ENCODE peak calls at places on chromosomes 16 and 17, in six cellular contexts. One of them, this sample, is unnamed.
A peak's percentile ranks its signal among the peaks of the same experiment; 100 is the strongest.

GRCh38 chr16:66604376-66605176 is at the start of gene CMTM3:
- DNase-seq in endothelial cell: peak; percentile 81
- DNase-seq in OCI-LY7: peak; percentile 81
- DNase-seq in HL-60: no peak
- DNase-seq in HFFc6: peak; percentile 15
- DNase-seq in adrenal gland: peak; percentile 65
- DNase-seq in this sample: peak; percentile 86

GRCh38 chr17:63436523-63437110 is 9.5 kb downstream of the CYB561 start:
- DNase-seq in HFFc6: no peak
- DNase-seq in endothelial cell: no peak
- DNase-seq in OCI-LY7: no peak
- DNase-seq in HL-60: no peak
- DNase-seq in adrenal gland: peak; percentile 43
- DNase-seq in this sample: no peak

GRCh38 chr16:78281115-78281514 is 181.7 kb downstream of the WWOX start:
- DNase-seq in HFFc6: no peak
- DNase-seq in adrenal gland: no peak
- DNase-seq in OCI-LY7: no peak
- DNase-seq in HL-60: no peak
- DNase-seq in endothelial cell: no peak
- DNase-seq in this sample: no peak

GRCh38 chr17:56203430-56203829 is 50.2 kb downstream of the ANKFN1 start:
- DNase-seq in OCI-LY7: peak; percentile 67
- DNase-seq in adrenal gland: no peak
- DNase-seq in HFFc6: peak; percentile 53
- DNase-seq in endothelial cell: no peak
- DNase-seq in HL-60: peak; percentile 22
- DNase-seq in this sample: no peak

GRCh38 chr17:17730250-17730935 is 49.1 kb downstream of the RAI1 start:
- DNase-seq in HFFc6: no peak
- DNase-seq in OCI-LY7: no peak
- DNase-seq in endothelial cell: no peak
- DNase-seq in adrenal gland: no peak
- DNase-seq in HL-60: no peak
- DNase-seq in this sample: no peak

GRCh38 chr17:29070308-29070707 is 27.4 kb downstream of the PIPOX start:
- DNase-seq in HL-60: no peak
- DNase-seq in endothelial cell: no peak
- DNase-seq in OCI-LY7: no peak
- DNase-seq in HFFc6: no peak
- DNase-seq in adrenal gland: no peak
- DNase-seq in this sample: no peak

GRCh38 chr16:26700250-26700649 is 366.5 kb upstream of the C16orf82 start:
- DNase-seq in HFFc6: no peak
- DNase-seq in adrenal gland: no peak
- DNase-seq in OCI-LY7: peak; percentile 57
- DNase-seq in HL-60: no peak
- DNase-seq in endothelial cell: no peak
- DNase-seq in this sample: no peak

GRCh38 chr16:53433509-53433908 is 762 bp upstream of the RBL2 start:
- DNase-seq in OCI-LY7: no peak
- DNase-seq in adrenal gland: no peak
- DNase-seq in endothelial cell: no peak
- DNase-seq in HFFc6: no peak
- DNase-seq in HL-60: no peak
- DNase-seq in this sample: no peak

GRCh38 chr17:19706791-19707727 is 9.3 kb downstream of the SLC47A2 start:
- DNase-seq in HL-60: no peak
- DNase-seq in endothelial cell: no peak
- DNase-seq in adrenal gland: no peak
- DNase-seq in HFFc6: no peak
- DNase-seq in OCI-LY7: no peak
- DNase-seq in this sample: peak; percentile 40

GRCh38 chr17:31527606-31528005 is 136.1 kb downstream of the RAB11FIP4 start:
- DNase-seq in adrenal gland: no peak
- DNase-seq in HL-60: no peak
- DNase-seq in OCI-LY7: no peak
- DNase-seq in HFFc6: peak; percentile 61
- DNase-seq in endothelial cell: no peak
- DNase-seq in this sample: no peak

GRCh38 chr16:51540259-51540658 is 389.2 kb upstream of the SALL1 start:
- DNase-seq in endothelial cell: no peak
- DNase-seq in OCI-LY7: no peak
- DNase-seq in HFFc6: peak; percentile 48
- DNase-seq in adrenal gland: no peak
- DNase-seq in HL-60: no peak
- DNase-seq in this sample: no peak

GRCh38 chr16:67386861-67387455 is 6.3 kb downstream of the TPPP3 start:
- DNase-seq in HFFc6: no peak
- DNase-seq in HL-60: no peak
- DNase-seq in OCI-LY7: no peak
- DNase-seq in endothelial cell: no peak
- DNase-seq in adrenal gland: no peak
- DNase-seq in this sample: no peak

GRCh38 chr17:81395600-81396277 is 482 bp downstream of the BAHCC1 start:
- DNase-seq in endothelial cell: no peak
- DNase-seq in HL-60: no peak
- DNase-seq in HFFc6: no peak
- DNase-seq in adrenal gland: no peak
- DNase-seq in OCI-LY7: no peak
- DNase-seq in this sample: no peak

GRCh38 chr16:9091867-9092281 is 430 bp downstream of the HAPSTR1 start:
- DNase-seq in HFFc6: no peak
- DNase-seq in HL-60: no peak
- DNase-seq in endothelial cell: peak; percentile 28
- DNase-seq in adrenal gland: no peak
- DNase-seq in OCI-LY7: peak; percentile 57
- DNase-seq in this sample: peak; percentile 43

GRCh38 chr17:80005360-80006338 is 30.0 kb downstream of the TBC1D16 start:
- DNase-seq in HL-60: no peak
- DNase-seq in HFFc6: peak; percentile 28
- DNase-seq in adrenal gland: peak; percentile 51
- DNase-seq in OCI-LY7: peak; percentile 72
- DNase-seq in endothelial cell: peak; percentile 68
- DNase-seq in this sample: peak; percentile 93

GRCh38 chr16:66479661-66480264 is 52.7 kb downstream of the BEAN1 start:
- DNase-seq in adrenal gland: no peak
- DNase-seq in HL-60: no peak
- DNase-seq in OCI-LY7: no peak
- DNase-seq in HFFc6: no peak
- DNase-seq in endothelial cell: no peak
- DNase-seq in this sample: no peak

GRCh38 chr16:87824991-87825841 is 44.1 kb downstream of the SLC7A5 start:
- DNase-seq in endothelial cell: no peak
- DNase-seq in OCI-LY7: no peak
- DNase-seq in adrenal gland: no peak
- DNase-seq in HL-60: no peak
- DNase-seq in HFFc6: no peak
- DNase-seq in this sample: no peak

GRCh38 chr17:67443931-67444597 is 67.0 kb downstream of the PITPNC1 start:
- DNase-seq in HL-60: no peak
- DNase-seq in HFFc6: no peak
- DNase-seq in endothelial cell: no peak
- DNase-seq in OCI-LY7: no peak
- DNase-seq in adrenal gland: peak; percentile 33
- DNase-seq in this sample: no peak

GRCh38 chr16:57938936-57939871 is 31.7 kb downstream of the CNGB1 start:
- DNase-seq in OCI-LY7: no peak
- DNase-seq in endothelial cell: no peak
- DNase-seq in HFFc6: peak; percentile 38
- DNase-seq in HL-60: no peak
- DNase-seq in adrenal gland: no peak
- DNase-seq in this sample: no peak
- TF ChIP-seq CTCF in OCI-LY7: peak; percentile 25
- TF ChIP-seq CTCF in endothelial cell: no peak
- TF ChIP-seq CTCF in HFFc6: peak; percentile 57
- TF ChIP-seq CTCF in HL-60: no peak
- TF ChIP-seq CTCF in adrenal gland: no peak
- TF ChIP-seq CTCF in this sample: no peak

GRCh38 chr17:78573955-78574354 is 3.2 kb downstream of the DNAH17 start:
- DNase-seq in OCI-LY7: peak; percentile 60
- DNase-seq in adrenal gland: no peak
- DNase-seq in endothelial cell: no peak
- DNase-seq in HFFc6: no peak
- DNase-seq in HL-60: no peak
- DNase-seq in this sample: no peak
- TF ChIP-seq CTCF in OCI-LY7: peak; percentile 66
- TF ChIP-seq CTCF in adrenal gland: no peak
- TF ChIP-seq CTCF in endothelial cell: no peak
- TF ChIP-seq CTCF in HFFc6: peak; percentile 14
- TF ChIP-seq CTCF in HL-60: no peak
- TF ChIP-seq CTCF in this sample: no peak

DNA sequence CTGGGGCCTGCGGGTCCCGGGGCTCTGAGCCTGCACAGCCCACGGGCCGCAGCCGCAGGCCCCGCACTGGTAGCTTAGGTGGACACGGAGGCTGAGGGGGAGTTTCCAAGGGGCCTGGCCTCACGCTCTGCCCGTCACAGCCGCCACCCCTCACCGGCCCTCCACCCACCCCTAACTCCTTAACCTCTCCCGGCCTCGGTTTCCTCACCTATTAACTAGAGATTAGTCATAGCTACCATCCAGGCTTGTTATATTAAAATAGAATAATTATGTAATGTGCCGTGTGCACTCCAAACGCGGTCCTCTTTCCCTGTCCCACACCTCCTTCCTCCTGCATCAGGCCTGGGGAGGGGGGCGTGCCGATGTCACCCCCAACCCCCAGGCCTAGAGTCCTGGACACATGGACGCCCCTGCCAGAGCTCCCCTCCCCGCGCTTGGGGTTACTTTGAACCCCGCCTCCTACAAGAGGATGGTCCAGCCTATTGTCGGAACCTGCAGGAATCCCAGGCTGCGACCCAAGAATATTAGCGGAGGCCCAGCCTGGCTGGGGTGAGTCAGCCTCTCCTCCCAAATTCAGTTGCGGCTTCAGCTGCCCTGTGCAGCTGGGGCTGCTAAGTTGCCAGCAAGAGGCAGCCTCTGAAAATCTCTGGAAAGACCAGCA is 17.3 kb downstream of the SOCS3 start:
- DNase-seq in HFFc6: peak; percentile 87
- DNase-seq in adrenal gland: peak; percentile 60
- DNase-seq in HL-60: peak; percentile 67
- DNase-seq in endothelial cell: no peak
- DNase-seq in OCI-LY7: no peak
- DNase-seq in this sample: no peak
- TF ChIP-seq CTCF in HFFc6: no peak
- TF ChIP-seq CTCF in adrenal gland: no peak
- TF ChIP-seq CTCF in HL-60: no peak
- TF ChIP-seq CTCF in endothelial cell: no peak
- TF ChIP-seq CTCF in OCI-LY7: no peak
- TF ChIP-seq CTCF in this sample: no peak

GRCh38 chr16:82631701-82632685 is 5.2 kb downstream of the CDH13 start:
- DNase-seq in HL-60: no peak
- DNase-seq in adrenal gland: no peak
- DNase-seq in OCI-LY7: no peak
- DNase-seq in HFFc6: no peak
- DNase-seq in endothelial cell: no peak
- DNase-seq in this sample: no peak
- TF ChIP-seq CTCF in HL-60: no peak
- TF ChIP-seq CTCF in adrenal gland: no peak
- TF ChIP-seq CTCF in OCI-LY7: peak; percentile 51
- TF ChIP-seq CTCF in HFFc6: peak; percentile 53
- TF ChIP-seq CTCF in endothelial cell: no peak
- TF ChIP-seq CTCF in this sample: no peak

GRCh38 chr16:2008009-2008526 is 1.6 kb downstream of the ZNF598 start:
- DNase-seq in HL-60: peak; percentile 98
- DNase-seq in endothelial cell: no peak
- DNase-seq in OCI-LY7: peak; percentile 53
- DNase-seq in adrenal gland: no peak
- DNase-seq in HFFc6: no peak
- DNase-seq in this sample: no peak

GRCh38 chr16:2007081-2007836 is 2.4 kb downstream of the ZNF598 start:
- DNase-seq in OCI-LY7: no peak
- DNase-seq in HL-60: no peak
- DNase-seq in endothelial cell: no peak
- DNase-seq in HFFc6: no peak
- DNase-seq in adrenal gland: no peak
- DNase-seq in this sample: no peak

GRCh38 chr16:2004795-2005517 is 4.7 kb downstream of the ZNF598 start:
- DNase-seq in endothelial cell: no peak
- DNase-seq in OCI-LY7: no peak
- DNase-seq in HL-60: no peak
- DNase-seq in adrenal gland: no peak
- DNase-seq in HFFc6: no peak
- DNase-seq in this sample: no peak

GRCh38 chr16:2005646-2006045 is 4.0 kb downstream of the ZNF598 start:
- DNase-seq in HFFc6: no peak
- DNase-seq in HL-60: no peak
- DNase-seq in endothelial cell: no peak
- DNase-seq in adrenal gland: no peak
- DNase-seq in OCI-LY7: no peak
- DNase-seq in this sample: no peak

DNA sequence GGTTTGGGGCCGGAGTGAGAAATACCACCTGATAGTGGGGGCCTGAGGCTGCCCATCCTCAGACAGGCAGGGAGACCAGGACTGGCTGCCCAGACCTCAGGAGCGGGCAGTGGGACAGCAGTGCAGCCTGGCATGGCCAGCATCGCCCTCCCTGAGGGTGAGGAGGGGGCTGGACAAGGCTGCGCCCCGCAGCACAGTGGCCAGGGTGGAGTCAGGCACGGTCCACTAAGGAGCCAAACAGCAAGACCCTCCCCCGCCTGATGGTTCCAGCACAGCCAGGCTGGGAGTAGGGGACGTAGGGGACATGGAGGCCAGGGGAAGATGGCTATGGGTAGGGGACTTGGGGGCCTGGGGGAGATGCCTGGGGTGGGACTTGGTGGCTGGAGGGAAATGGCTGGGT is 3.3 kb downstream of the ZNF598 start:
- DNase-seq in OCI-LY7: no peak
- DNase-seq in HFFc6: no peak
- DNase-seq in endothelial cell: no peak
- DNase-seq in adrenal gland: no peak
- DNase-seq in HL-60: no peak
- DNase-seq in this sample: no peak
- TF ChIP-seq CTCF in OCI-LY7: no peak
- TF ChIP-seq CTCF in HFFc6: no peak
- TF ChIP-seq CTCF in endothelial cell: no peak
- TF ChIP-seq CTCF in adrenal gland: no peak
- TF ChIP-seq CTCF in HL-60: no peak
- TF ChIP-seq CTCF in this sample: no peak

DNA sequence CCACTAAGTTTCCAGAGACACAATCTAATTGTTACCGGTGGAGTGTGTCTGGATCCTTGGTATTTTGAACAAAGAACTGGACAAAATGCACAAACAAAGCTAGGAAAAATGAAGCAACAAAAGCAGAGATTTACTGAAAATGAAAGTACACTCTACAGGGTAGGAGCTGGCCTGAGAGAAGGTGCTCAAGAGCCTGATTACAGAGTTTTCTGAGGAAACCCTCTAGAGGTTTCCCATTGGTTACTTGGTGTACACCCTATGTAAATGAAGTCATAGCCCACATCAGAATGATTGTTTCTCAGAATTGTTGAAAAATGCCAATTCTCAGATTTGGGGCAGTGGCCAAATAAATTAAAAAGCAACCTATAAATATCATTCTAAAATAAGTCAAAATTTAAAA is 436.4 kb downstream of the KCNJ18 start:
- DNase-seq in OCI-LY7: no peak
- DNase-seq in HL-60: no peak
- DNase-seq in adrenal gland: no peak
- DNase-seq in HFFc6: no peak
- DNase-seq in endothelial cell: no peak
- DNase-seq in this sample: no peak
- TF ChIP-seq CTCF in OCI-LY7: no peak
- TF ChIP-seq CTCF in HL-60: no peak
- TF ChIP-seq CTCF in adrenal gland: no peak
- TF ChIP-seq CTCF in HFFc6: no peak
- TF ChIP-seq CTCF in endothelial cell: no peak
- TF ChIP-seq CTCF in this sample: no peak

GRCh38 chr16:24165273-24165672 is 90.9 kb upstream of the CACNG3 start:
- DNase-seq in OCI-LY7: no peak
- DNase-seq in adrenal gland: no peak
- DNase-seq in endothelial cell: no peak
- DNase-seq in HL-60: no peak
- DNase-seq in HFFc6: no peak
- DNase-seq in this sample: no peak
- TF ChIP-seq CTCF in OCI-LY7: no peak
- TF ChIP-seq CTCF in adrenal gland: no peak
- TF ChIP-seq CTCF in endothelial cell: no peak
- TF ChIP-seq CTCF in HL-60: no peak
- TF ChIP-seq CTCF in HFFc6: no peak
- TF ChIP-seq CTCF in this sample: no peak